ENCODE peak calls at places on chromosomes 7 and 10, in ten cellular contexts. G is stimulated activated CD4-positive, alpha-beta T cell treated with anti-CD3 and anti-CD28 coated beads, Interleukin-15, amount 100 ng/mL, for 1 hour; V is iPS-NIHi11; B is NCI-H1105; K is NCI-H1417; I is upper lobe of right lung; Y is effector CD4-positive, alpha-beta T cell; U is cardiac fibroblast; S is dorsolateral prefrontal cortex; X is activated gamma-delta T cell treated with Interleukin-2 at 50 U/mL for 16 hours. C is an unnamed sample.
A peak's percentile ranks its signal among the peaks of the same experiment; 100 is the strongest.

GRCh38 chr10:85524001-85524400 is 842.6 kb downstream of the GRID1 start:
- DNase-seq in G (no peak), V (no peak), B (no peak), K (no peak), I (no peak), Y (no peak), U (peak; percentile 9), S (no peak), X (no peak), C (no peak)

GRCh38 chr10:78404296-78404695 is 370.6 kb downstream of the RPS24 start:
- DNase-seq in G (no peak), V (no peak), B (no peak), K (no peak), I (peak; percentile 32), Y (no peak), U (no peak), S (no peak), X (no peak), C (no peak)

GRCh38 chr7:5594616-5595544 is 171.2 kb upstream of the TNRC18 start:
- DNase-seq in G (no peak), V (peak; percentile 65), B (peak; percentile 28), K (peak; percentile 89), I (no peak), Y (no peak), U (no peak), S (no peak), X (no peak), C (no peak)

GRCh38 chr10:95729323-95730055 is 26.5 kb upstream of the ENTPD1 start:
- DNase-seq in G (no peak), V (no peak), B (no peak), K (no peak), I (no peak), Y (no peak), U (no peak), S (no peak), X (no peak), C (no peak)

GRCh38 chr7:82382276-82382675 is 61.3 kb downstream of the CACNA2D1 start:
- DNase-seq in G (no peak), V (peak; percentile 11), B (peak; percentile 38), K (no peak), I (no peak), Y (no peak), U (no peak), S (no peak), X (no peak), C (no peak)

GRCh38 chr7:65827366-65827765 is 45.5 kb upstream of the VKORC1L1 start:
- DNase-seq in G (no peak), V (no peak), B (no peak), K (no peak), I (no peak), Y (no peak), U (no peak), S (no peak), X (no peak), C (no peak)

GRCh38 chr10:105594301-105594700 is 953.2 kb downstream of the SORCS3 start:
- DNase-seq in G (no peak), V (no peak), B (no peak), K (no peak), I (no peak), Y (no peak), U (no peak), S (no peak), X (no peak), C (no peak)

GRCh38 chr7:135879238-135879637 is 97.9 kb downstream of the MTPN start:
- DNase-seq in G (no peak), V (no peak), B (no peak), K (no peak), I (no peak), Y (no peak), U (peak; percentile 13), S (no peak), X (no peak), C (no peak)

GRCh38 chr7:84911077-84911476 is 275.8 kb downstream of the SEMA3D start:
- DNase-seq in G (no peak), V (no peak), B (no peak), K (no peak), I (no peak), Y (no peak), U (no peak), S (no peak), X (no peak), C (no peak)

GRCh38 chr10:12481956-12482355 is 132.6 kb downstream of the CAMK1D start:
- DNase-seq in G (no peak), V (no peak), B (no peak), K (no peak), I (no peak), Y (no peak), U (no peak), S (no peak), X (no peak), C (no peak)

GRCh38 chr10:97494863-97495506 is 3.2 kb downstream of the MMS19 start:
- DNase-seq in G (no peak), V (peak; percentile 50), B (no peak), K (no peak), I (no peak), Y (no peak), U (peak; percentile 74), S (no peak), X (no peak), C (no peak)

GRCh38 chr7:149598721-149599308 is 101.2 kb upstream of the ZNF746 start:
- DNase-seq in G (no peak), V (peak; percentile 67), B (no peak), K (no peak), I (no peak), Y (no peak), U (peak; percentile 53), S (no peak), X (no peak), C (no peak)

GRCh38 chr7:55641273-55641691 is 69.0 kb upstream of the VOPP1 start:
- DNase-seq in G (no peak), V (peak; percentile 61), B (peak; percentile 70), K (peak; percentile 71), I (no peak), Y (peak; percentile 13), U (peak; percentile 91), S (no peak), X (peak; percentile 36), C (no peak)

GRCh38 chr10:126252884-126253612 is 135.2 kb downstream of the ADAM12 start:
- DNase-seq in G (no peak), V (no peak), B (no peak), K (no peak), I (no peak), Y (no peak), U (peak; percentile 95), S (no peak), X (no peak), C (no peak)

GRCh38 chr10:31630866-31631567 is 297.6 kb downstream of the ARHGAP12 start:
- DNase-seq in G (no peak), V (no peak), B (no peak), K (no peak), I (no peak), Y (no peak), U (peak; percentile 73), S (no peak), X (no peak), C (no peak)

GRCh38 chr10:13219685-13220670 is 14.2 kb downstream of the UCMA start:
- DNase-seq in G (no peak), V (peak; percentile 81), B (no peak), K (no peak), I (peak; percentile 46), Y (no peak), U (no peak), S (no peak), X (no peak), C (no peak)

GRCh38 chr10:125095228-125095627 is 65.1 kb downstream of the CTBP2 start:
- DNase-seq in G (no peak), V (no peak), B (no peak), K (no peak), I (peak; percentile 16), Y (no peak), U (no peak), S (no peak), X (no peak), C (no peak)

GRCh38 chr10:92839191-92840085 is 8.9 kb upstream of the EXOC6 start:
- DNase-seq in G (peak; percentile 31), V (peak; percentile 66), B (no peak), K (no peak), I (peak; percentile 79), Y (peak; percentile 19), U (peak; percentile 84), S (no peak), X (peak; percentile 29), C (peak; percentile 79)

GRCh38 chr10:61904711-61905445 is 3.4 kb downstream of the ARID5B start:
- DNase-seq in G (no peak), V (peak; percentile 60), B (no peak), K (peak; percentile 29), I (no peak), Y (peak; percentile 29), U (peak; percentile 84), S (no peak), X (peak; percentile 22), C (no peak)

GRCh38 chr7:34445653-34446052 is 212.4 kb upstream of the NPSR1 start:
- DNase-seq in G (no peak), V (no peak), B (no peak), K (no peak), I (no peak), Y (no peak), U (peak; percentile 41), S (no peak), X (no peak), C (no peak)

GRCh38 chr7:8433477-8434289 is at the start of gene NXPH1:
- DNase-seq in G (no peak), V (peak; percentile 82), B (peak; percentile 36), K (peak; percentile 88), I (peak; percentile 62), Y (no peak), U (no peak), S (no peak), X (no peak), C (no peak)

GRCh38 chr7:28408105-28408973 is 4.0 kb upstream of the CREB5 start:
- DNase-seq in G (no peak), V (peak; percentile 66), B (no peak), K (peak; percentile 47), I (no peak), Y (no peak), U (no peak), S (peak; percentile 44), X (no peak), C (peak; percentile 46)

GRCh38 chr7:139328375-139328774 is 12.8 kb upstream of the FMC1 start:
- DNase-seq in G (no peak), V (no peak), B (no peak), K (no peak), I (no peak), Y (no peak), U (peak; percentile 78), S (no peak), X (no peak), C (no peak)

GRCh38 chr10:3893904-3894563 is 109.0 kb upstream of the KLF6 start:
- DNase-seq in G (no peak), V (no peak), B (no peak), K (no peak), I (no peak), Y (no peak), U (no peak), S (no peak), X (no peak), C (no peak)

GRCh38 chr7:17031903-17032551 is 150.2 kb upstream of the AGR3 start:
- DNase-seq in G (no peak), V (no peak), B (no peak), K (no peak), I (no peak), Y (no peak), U (no peak), S (no peak), X (no peak), C (no peak)

C was measured in lower lobe of right lung.